ENCODE peak calls at places on chromosomes 3 and 15, in six cellular contexts. One of them, this sample, is unnamed.

GRCh38 chr3:150050510-150050909 is 79.8 kb upstream of the PFN2 start:
- DNase-seq in activated effector memory CD4-positive, alpha-beta T cell treated with anti-CD3 and anti-CD28 coated beads, Interleukin-2, amount 50 U/mL, for 16 hours: no peak
- DNase-seq in uterus: no peak
- DNase-seq in esophagus squamous epithelium: no peak
- DNase-seq in omental fat pad: no peak
- DNase-seq in endothelial cell: no peak
- DNase-seq in this sample: no peak

GRCh38 chr3:16609927-16610580 is 4.8 kb upstream of the DAZL start:
- DNase-seq in activated effector memory CD4-positive, alpha-beta T cell treated with anti-CD3 and anti-CD28 coated beads, Interleukin-2, amount 50 U/mL, for 16 hours: no peak
- DNase-seq in uterus: no peak
- DNase-seq in esophagus squamous epithelium: no peak
- DNase-seq in omental fat pad: no peak
- DNase-seq in endothelial cell: no peak
- DNase-seq in this sample: no peak

GRCh38 chr3:139016430-139017048 is 4.2 kb downstream of the PRR23B start:
- DNase-seq in activated effector memory CD4-positive, alpha-beta T cell treated with anti-CD3 and anti-CD28 coated beads, Interleukin-2, amount 50 U/mL, for 16 hours: no peak
- DNase-seq in uterus: no peak
- DNase-seq in esophagus squamous epithelium: no peak
- DNase-seq in omental fat pad: no peak
- DNase-seq in endothelial cell: no peak
- DNase-seq in this sample: no peak

GRCh38 chr15:100902436-100903190 is 16.5 kb upstream of the LRRK1 start:
- DNase-seq in activated effector memory CD4-positive, alpha-beta T cell treated with anti-CD3 and anti-CD28 coated beads, Interleukin-2, amount 50 U/mL, for 16 hours: no peak
- DNase-seq in uterus: peak
- DNase-seq in esophagus squamous epithelium: no peak
- DNase-seq in omental fat pad: peak
- DNase-seq in endothelial cell: no peak
- DNase-seq in this sample: peak

GRCh38 chr3:191357909-191358308 is 27.6 kb upstream of the UTS2B start:
- DNase-seq in activated effector memory CD4-positive, alpha-beta T cell treated with anti-CD3 and anti-CD28 coated beads, Interleukin-2, amount 50 U/mL, for 16 hours: no peak
- DNase-seq in uterus: no peak
- DNase-seq in esophagus squamous epithelium: no peak
- DNase-seq in omental fat pad: no peak
- DNase-seq in endothelial cell: no peak
- DNase-seq in this sample: no peak

GRCh38 chr3:30492581-30493192 is 113.7 kb upstream of the TGFBR2 start:
- DNase-seq in activated effector memory CD4-positive, alpha-beta T cell treated with anti-CD3 and anti-CD28 coated beads, Interleukin-2, amount 50 U/mL, for 16 hours: no peak
- DNase-seq in uterus: no peak
- DNase-seq in esophagus squamous epithelium: no peak
- DNase-seq in omental fat pad: no peak
- DNase-seq in endothelial cell: no peak
- DNase-seq in this sample: no peak

GRCh38 chr3:110485389-110485788 is 586.2 kb upstream of the NECTIN3 start:
- DNase-seq in activated effector memory CD4-positive, alpha-beta T cell treated with anti-CD3 and anti-CD28 coated beads, Interleukin-2, amount 50 U/mL, for 16 hours: no peak
- DNase-seq in uterus: no peak
- DNase-seq in esophagus squamous epithelium: no peak
- DNase-seq in omental fat pad: no peak
- DNase-seq in endothelial cell: no peak
- DNase-seq in this sample: no peak

GRCh38 chr15:47862402-47862801 is 145.1 kb downstream of the SEMA6D start:
- DNase-seq in activated effector memory CD4-positive, alpha-beta T cell treated with anti-CD3 and anti-CD28 coated beads, Interleukin-2, amount 50 U/mL, for 16 hours: no peak
- DNase-seq in uterus: no peak
- DNase-seq in esophagus squamous epithelium: no peak
- DNase-seq in omental fat pad: no peak
- DNase-seq in endothelial cell: no peak
- DNase-seq in this sample: no peak

GRCh38 chr3:30496496-30496966 is 109.9 kb upstream of the TGFBR2 start:
- DNase-seq in activated effector memory CD4-positive, alpha-beta T cell treated with anti-CD3 and anti-CD28 coated beads, Interleukin-2, amount 50 U/mL, for 16 hours: no peak
- DNase-seq in uterus: peak
- DNase-seq in esophagus squamous epithelium: no peak
- DNase-seq in omental fat pad: no peak
- DNase-seq in endothelial cell: no peak
- DNase-seq in this sample: no peak

GRCh38 chr3:168824107-168824506 is 728.4 kb upstream of the GOLIM4 start:
- DNase-seq in activated effector memory CD4-positive, alpha-beta T cell treated with anti-CD3 and anti-CD28 coated beads, Interleukin-2, amount 50 U/mL, for 16 hours: no peak
- DNase-seq in uterus: no peak
- DNase-seq in esophagus squamous epithelium: no peak
- DNase-seq in omental fat pad: no peak
- DNase-seq in endothelial cell: no peak
- DNase-seq in this sample: no peak

GRCh38 chr3:7520593-7520992 is 659.7 kb downstream of the GRM7 start:
- DNase-seq in activated effector memory CD4-positive, alpha-beta T cell treated with anti-CD3 and anti-CD28 coated beads, Interleukin-2, amount 50 U/mL, for 16 hours: no peak
- DNase-seq in uterus: no peak
- DNase-seq in esophagus squamous epithelium: no peak
- DNase-seq in omental fat pad: no peak
- DNase-seq in endothelial cell: no peak
- DNase-seq in this sample: no peak

GRCh38 chr3:146598486-146598885 is 6.7 kb downstream of the PLSCR5 start:
- DNase-seq in activated effector memory CD4-positive, alpha-beta T cell treated with anti-CD3 and anti-CD28 coated beads, Interleukin-2, amount 50 U/mL, for 16 hours: no peak
- DNase-seq in uterus: no peak
- DNase-seq in esophagus squamous epithelium: no peak
- DNase-seq in omental fat pad: no peak
- DNase-seq in endothelial cell: no peak
- DNase-seq in this sample: no peak

GRCh38 chr3:168275662-168276061 is 179.9 kb upstream of the GOLIM4 start:
- DNase-seq in activated effector memory CD4-positive, alpha-beta T cell treated with anti-CD3 and anti-CD28 coated beads, Interleukin-2, amount 50 U/mL, for 16 hours: no peak
- DNase-seq in uterus: no peak
- DNase-seq in esophagus squamous epithelium: no peak
- DNase-seq in omental fat pad: no peak
- DNase-seq in endothelial cell: no peak
- DNase-seq in this sample: no peak

GRCh38 chr3:71984843-71985594 is 200.1 kb upstream of the PROK2 start:
- DNase-seq in activated effector memory CD4-positive, alpha-beta T cell treated with anti-CD3 and anti-CD28 coated beads, Interleukin-2, amount 50 U/mL, for 16 hours: no peak
- DNase-seq in uterus: no peak
- DNase-seq in esophagus squamous epithelium: no peak
- DNase-seq in omental fat pad: no peak
- DNase-seq in endothelial cell: no peak
- DNase-seq in this sample: no peak

GRCh38 chr3:179068779-179069530 is 2.7 kb downstream of the ZMAT3 start:
- DNase-seq in activated effector memory CD4-positive, alpha-beta T cell treated with anti-CD3 and anti-CD28 coated beads, Interleukin-2, amount 50 U/mL, for 16 hours: peak
- DNase-seq in uterus: no peak
- DNase-seq in esophagus squamous epithelium: no peak
- DNase-seq in omental fat pad: no peak
- DNase-seq in endothelial cell: peak
- DNase-seq in this sample: no peak

GRCh38 chr3:44439499-44440295 is 37.8 kb downstream of the ZNF445 start:
- DNase-seq in activated effector memory CD4-positive, alpha-beta T cell treated with anti-CD3 and anti-CD28 coated beads, Interleukin-2, amount 50 U/mL, for 16 hours: peak
- DNase-seq in uterus: peak
- DNase-seq in esophagus squamous epithelium: peak
- DNase-seq in omental fat pad: peak
- DNase-seq in endothelial cell: peak
- DNase-seq in this sample: no peak

GRCh38 chr3:187807086-187807862 is 62.0 kb upstream of the BCL6 start:
- DNase-seq in activated effector memory CD4-positive, alpha-beta T cell treated with anti-CD3 and anti-CD28 coated beads, Interleukin-2, amount 50 U/mL, for 16 hours: peak
- DNase-seq in uterus: no peak
- DNase-seq in esophagus squamous epithelium: no peak
- DNase-seq in omental fat pad: no peak
- DNase-seq in endothelial cell: no peak
- DNase-seq in this sample: no peak

GRCh38 chr15:55652363-55652762 is 64.2 kb upstream of the PYGO1 start:
- DNase-seq in activated effector memory CD4-positive, alpha-beta T cell treated with anti-CD3 and anti-CD28 coated beads, Interleukin-2, amount 50 U/mL, for 16 hours: no peak
- DNase-seq in uterus: no peak
- DNase-seq in esophagus squamous epithelium: no peak
- DNase-seq in omental fat pad: no peak
- DNase-seq in endothelial cell: no peak
- DNase-seq in this sample: no peak

GRCh38 chr3:110575702-110576101 is 495.9 kb upstream of the NECTIN3 start:
- DNase-seq in activated effector memory CD4-positive, alpha-beta T cell treated with anti-CD3 and anti-CD28 coated beads, Interleukin-2, amount 50 U/mL, for 16 hours: no peak
- DNase-seq in uterus: no peak
- DNase-seq in esophagus squamous epithelium: no peak
- DNase-seq in omental fat pad: no peak
- DNase-seq in endothelial cell: no peak
- DNase-seq in this sample: no peak

GRCh38 chr3:121362035-121362734 is 183.6 kb downstream of the POLQ start:
- DNase-seq in activated effector memory CD4-positive, alpha-beta T cell treated with anti-CD3 and anti-CD28 coated beads, Interleukin-2, amount 50 U/mL, for 16 hours: no peak
- DNase-seq in uterus: no peak
- DNase-seq in esophagus squamous epithelium: no peak
- DNase-seq in omental fat pad: no peak
- DNase-seq in endothelial cell: no peak
- DNase-seq in this sample: no peak

GRCh38 chr3:123663977-123664376 is 79.1 kb upstream of the HACD2 start:
- DNase-seq in activated effector memory CD4-positive, alpha-beta T cell treated with anti-CD3 and anti-CD28 coated beads, Interleukin-2, amount 50 U/mL, for 16 hours: no peak
- DNase-seq in uterus: no peak
- DNase-seq in esophagus squamous epithelium: no peak
- DNase-seq in omental fat pad: no peak
- DNase-seq in endothelial cell: no peak
- DNase-seq in this sample: no peak

GRCh38 chr15:83078712-83079111 is 11.7 kb upstream of the BTBD1 start:
- DNase-seq in activated effector memory CD4-positive, alpha-beta T cell treated with anti-CD3 and anti-CD28 coated beads, Interleukin-2, amount 50 U/mL, for 16 hours: no peak
- DNase-seq in uterus: no peak
- DNase-seq in esophagus squamous epithelium: no peak
- DNase-seq in omental fat pad: no peak
- DNase-seq in endothelial cell: no peak
- DNase-seq in this sample: no peak